ENCODE peak calls at places on chromosome 2, in four cellular contexts. J is heart left ventricle, R is dorsolateral prefrontal cortex, V is PC-9. N is an unnamed sample.

GRCh38 chr2:18722101-18722500 is 132.7 kb upstream of the NT5C1B start:
- DNase-seq in J (no peak), R (no peak), V (no peak), N (no peak)

GRCh38 chr2:174365583-174365982 is 29.9 kb upstream of the SCRN3 start:
- DNase-seq in J (no peak), R (no peak), V (no peak), N (no peak)

GRCh38 chr2:17518212-17519154 is at the start of gene RAD51AP2:
- DNase-seq in J (peak), R (peak), V (peak), N (peak)

GRCh38 chr2:95049088-95049955 is 23.8 kb downstream of the MAL start:
- DNase-seq in J (no peak), R (no peak), V (no peak), N (no peak)

GRCh38 chr2:156986339-156986988 is 271.0 kb upstream of the GALNT5 start:
- DNase-seq in J (no peak), R (no peak), V (no peak), N (no peak)

GRCh38 chr2:98027955-98028593 is 32.3 kb upstream of the TMEM131 start:
- DNase-seq in J (no peak), R (no peak), V (no peak), N (no peak)

GRCh38 chr2:44079686-44080085 is 83.9 kb upstream of the LRPPRC start:
- DNase-seq in J (no peak), R (no peak), V (no peak), N (no peak)

GRCh38 chr2:187509667-187510417 is 44.4 kb downstream of the TFPI start:
- DNase-seq in J (no peak), R (no peak), V (no peak), N (no peak)

GRCh38 chr2:38528008-38528442 is 74.7 kb downstream of the HNRNPLL start:
- DNase-seq in J (peak), R (peak), V (peak), N (no peak)

GRCh38 chr2:74313497-74313896 is 29.7 kb downstream of the SLC4A5 start:
- DNase-seq in J (no peak), R (no peak), V (peak), N (no peak)

GRCh38 chr2:172864182-172864581 is 128.5 kb downstream of the RAPGEF4 start:
- DNase-seq in J (peak), R (peak), V (peak), N (no peak)

GRCh38 chr2:188665196-188665595 is 309.0 kb upstream of the COL3A1 start:
- DNase-seq in J (no peak), R (no peak), V (no peak), N (no peak)

GRCh38 chr2:233003658-233004555 is 9.1 kb downstream of the NGEF start:
- DNase-seq in J (no peak), R (no peak), V (no peak), N (peak)

GRCh38 chr2:196172976-196173375 is 1.6 kb upstream of the STK17B start:
- DNase-seq in J (no peak), R (no peak), V (no peak), N (no peak)

GRCh38 chr2:98806266-98806697 is 75.3 kb upstream of the MGAT4A start:
- DNase-seq in J (peak), R (peak), V (no peak), N (peak)

GRCh38 chr2:23562143-23562542 is 177.2 kb downstream of the KLHL29 start:
- DNase-seq in J (peak), R (no peak), V (no peak), N (no peak)

GRCh38 chr2:207683879-207684627 is 27.4 kb upstream of the CCNYL1 start:
- DNase-seq in J (no peak), R (no peak), V (peak), N (no peak)

GRCh38 chr2:66565291-66565690 is 130.4 kb downstream of the MEIS1 start:
- DNase-seq in J (no peak), R (no peak), V (no peak), N (no peak)

GRCh38 chr2:26432363-26432762 is 30.6 kb downstream of the DRC1 start:
- DNase-seq in J (no peak), R (no peak), V (no peak), N (no peak)

GRCh38 chr2:11553661-11554429 is 20.0 kb downstream of the GREB1 start:
- DNase-seq in J (no peak), R (peak), V (peak), N (no peak)

GRCh38 chr2:62147610-62148301 is 48.2 kb upstream of the B3GNT2 start:
- DNase-seq in J (no peak), R (no peak), V (peak), N (no peak)

GRCh38 chr2:144325086-144325485 is 194.8 kb downstream of the ZEB2 start:
- DNase-seq in J (no peak), R (no peak), V (no peak), N (no peak)

GRCh38 chr2:43312751-43313641 is 86.6 kb upstream of the ZFP36L2 start:
- DNase-seq in J (no peak), R (no peak), V (peak), N (no peak)

GRCh38 chr2:134918518-134919359 is at the start of gene CCNT2:
- DNase-seq in J (peak), R (peak), V (peak), N (peak)

GRCh38 chr2:11368059-11368572 is 23.7 kb upstream of the ROCK2 start:
- DNase-seq in J (no peak), R (peak), V (no peak), N (peak)

GRCh38 chr2:86201951-86202692 is 2.9 kb downstream of the MRPL35 start:
- DNase-seq in J (no peak), R (no peak), V (no peak), N (no peak)

GRCh38 chr2:33134764-33135560 is 188.2 kb downstream of the LTBP1 start:
- DNase-seq in J (no peak), R (no peak), V (no peak), N (no peak)

GRCh38 chr2:205755923-205756322 is 73.6 kb downstream of the NRP2 start:
- DNase-seq in J (no peak), R (no peak), V (no peak), N (peak)

GRCh38 chr2:152763651-152764050 is 45.2 kb downstream of the ARL6IP6 start:
- DNase-seq in J (no peak), R (no peak), V (no peak), N (no peak)

GRCh38 chr2:144606756-144607498 is 87.0 kb upstream of the ZEB2 start:
- DNase-seq in J (no peak), R (no peak), V (no peak), N (no peak)

GRCh38 chr2:187689372-187689771 is 135.1 kb upstream of the TFPI start:
- DNase-seq in J (no peak), R (no peak), V (no peak), N (no peak)

GRCh38 chr2:233006648-233007047 is 6.4 kb downstream of the NGEF start:
- DNase-seq in J (no peak), R (no peak), V (no peak), N (no peak)

GRCh38 chr2:147829106-147829505 is 15.7 kb upstream of the ACVR2A start:
- DNase-seq in J (no peak), R (no peak), V (peak), N (no peak)

GRCh38 chr2:129050116-129050515 is 731.4 kb upstream of the HS6ST1 start:
- DNase-seq in J (no peak), R (no peak), V (no peak), N (no peak)

GRCh38 chr2:85750509-85751299 is 3.1 kb upstream of the ATOH8 start:
- DNase-seq in J (peak), R (peak), V (no peak), N (no peak)

GRCh38 chr2:85865539-85866164 is 23.1 kb downstream of the ST3GAL5 start:
- DNase-seq in J (no peak), R (no peak), V (no peak), N (no peak)

GRCh38 chr2:118668431-118669424 is 178.7 kb downstream of the EN1 start:
- DNase-seq in J (no peak), R (no peak), V (peak), N (no peak)

GRCh38 chr2:63888490-63889402 is 47.0 kb downstream of the UGP2 start:
- DNase-seq in J (no peak), R (peak), V (no peak), N (no peak)

GRCh38 chr2:45237128-45237527 is 227.9 kb upstream of the SIX2 start:
- DNase-seq in J (no peak), R (no peak), V (peak), N (no peak)
- H3K27ac ChIP-seq in J (peak), R (no peak), V (peak), N (peak)

DNA sequence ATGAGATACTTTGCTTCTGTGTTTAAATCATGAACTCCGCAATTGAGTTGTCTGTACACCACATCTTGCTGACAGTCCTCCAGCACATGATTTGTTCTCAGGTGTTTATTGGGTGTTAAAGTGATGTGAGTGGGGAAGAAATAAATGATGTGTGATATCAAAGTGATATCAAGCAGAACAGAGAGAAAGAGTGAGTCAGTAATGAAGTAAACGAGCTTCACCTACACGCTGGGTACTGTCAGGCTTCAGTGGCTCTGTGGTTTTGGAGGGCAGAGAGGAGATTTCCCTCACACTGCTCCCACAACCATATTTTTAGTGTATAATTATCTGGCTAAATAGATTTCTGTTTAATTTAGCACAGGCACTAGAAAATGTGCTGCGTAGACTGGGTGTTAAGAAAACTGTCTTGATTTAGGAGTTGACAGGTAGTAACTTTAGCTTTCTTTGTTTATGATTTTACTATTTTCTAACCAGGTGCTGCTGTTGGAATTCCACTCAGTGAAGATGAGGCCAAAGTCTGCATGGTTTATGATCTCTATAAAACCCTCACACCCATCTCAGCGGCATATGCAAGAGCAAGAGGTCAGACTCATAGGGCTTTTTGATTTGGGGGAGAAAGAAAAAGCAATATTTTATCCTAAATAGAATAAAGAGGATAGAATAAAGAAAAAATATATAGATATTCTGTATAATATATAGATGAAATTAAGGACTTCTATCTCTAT is 21.2 kb downstream of the ATIC start:
- DNase-seq in J (no peak), R (no peak), V (no peak), N (no peak)
- H3K4me3 ChIP-seq in J (no peak), R (no peak), V (no peak), N (no peak)

GRCh38 chr2:136874258-136874657 is 108.9 kb downstream of the THSD7B start:
- DNase-seq in J (no peak), R (no peak), V (no peak), N (no peak)
- TF ChIP-seq CTCF in J (peak), R (peak), V (peak), N (no peak)

GRCh38 chr2:64937341-64938230 is 51.6 kb upstream of the SLC1A4 start:
- DNase-seq in J (no peak), R (no peak), V (no peak), N (no peak)
- H3K27ac ChIP-seq in J (no peak), R (no peak), V (no peak), N (no peak)

GRCh38 chr2:3376821-3377220 is 797 bp downstream of the EIPR1 start:
- DNase-seq in J (no peak), R (no peak), V (no peak), N (no peak)
- H3K4me3 ChIP-seq in J (peak), R (peak), V (peak), N (peak)

GRCh38 chr2:217880490-217880889 is 122.3 kb downstream of the TNS1 start:
- DNase-seq in J (no peak), R (no peak), V (no peak), N (no peak)
- TF ChIP-seq CTCF in J (no peak), R (no peak), V (no peak), N (no peak)

GRCh38 chr2:10362096-10362897 is 59.6 kb downstream of the HPCAL1 start:
- DNase-seq in J (no peak), R (no peak), V (no peak), N (no peak)
- H3K27ac ChIP-seq in J (no peak), R (no peak), V (no peak), N (no peak)

DNA sequence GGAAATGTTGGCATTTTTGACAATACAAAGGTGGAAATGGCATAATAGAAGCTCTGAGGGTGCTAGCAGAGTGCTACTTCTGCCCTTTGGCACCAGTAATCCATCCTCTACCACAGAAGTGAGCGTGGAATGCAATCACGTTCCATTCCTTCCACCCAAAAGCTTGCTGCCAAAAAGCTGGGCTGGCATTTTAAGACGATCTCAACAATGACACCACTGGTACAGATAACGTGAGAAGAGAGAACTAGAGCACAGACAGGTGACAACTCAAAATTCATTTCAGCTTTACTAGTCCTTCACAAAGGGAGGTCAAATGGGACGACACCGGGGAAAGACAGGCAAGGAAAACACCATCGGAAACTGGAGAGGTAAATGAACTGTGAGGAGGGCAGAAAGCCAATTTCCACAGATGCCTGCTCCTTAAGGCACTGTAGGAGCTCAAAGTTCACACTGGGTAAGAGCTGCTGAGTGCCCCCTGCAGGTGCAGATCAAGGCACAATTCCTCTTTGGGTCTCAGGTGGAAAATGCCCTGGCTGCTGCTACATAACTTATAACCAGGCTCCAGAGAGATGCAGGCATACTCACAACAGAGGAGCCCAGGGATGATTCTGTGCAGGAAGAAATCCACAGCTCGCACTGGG is 50.7 kb upstream of the RNU4ATAC start:
- DNase-seq in J (no peak), R (no peak), V (no peak), N (no peak)
- H3K4me3 ChIP-seq in J (no peak), R (no peak), V (no peak), N (no peak)